ENCODE peak calls at places on chromosome 16, in six cellular contexts. U is heart right ventricle, W is left ventricle myocardium inferior, I is stomach, K is heart left ventricle, F is right lobe of liver. X is an unnamed sample.
A peak's percentile ranks its signal among the peaks of the same experiment; 100 is the strongest.

GRCh38 chr16:75486014-75486404 is 9.2 kb downstream of the CHST6 start:
- DNase-seq in K (no peak), U (no peak), F (no peak), W (no peak), I (no peak), X (no peak)

GRCh38 chr16:63530208-63530607 is 1494.0 kb upstream of the CDH8 start:
- DNase-seq in W (no peak), I (no peak), U (no peak), K (no peak), F (no peak), X (no peak)

GRCh38 chr16:8957509-8958157 is 6.1 kb downstream of the USP7 start:
- DNase-seq in U (no peak), W (no peak), I (no peak), K (no peak), F (no peak), X (no peak)

GRCh38 chr16:19361587-19361986 is 56.1 kb upstream of the TMC5 start:
- DNase-seq in W (no peak), I (no peak), U (no peak), K (no peak), F (no peak), X (no peak)

GRCh38 chr16:89798126-89798525 is 18.3 kb downstream of the FANCA start:
- DNase-seq in U (no peak), I (no peak), W (no peak), F (no peak), K (no peak), X (no peak)

GRCh38 chr16:56041556-56042140 is 149.6 kb upstream of the GNAO1 start:
- DNase-seq in K (peak; percentile 37), I (no peak), U (no peak), W (no peak), F (peak; percentile 38), X (no peak)

GRCh38 chr16:87303431-87303930 is 13.7 kb downstream of the C16orf95 start:
- DNase-seq in U (no peak), W (no peak), F (no peak), K (no peak), I (no peak), X (no peak)

GRCh38 chr16:89733322-89733721 is 12.0 kb downstream of the ZNF276 start:
- DNase-seq in F (no peak), K (no peak), I (no peak), W (no peak), U (no peak), X (no peak)

GRCh38 chr16:25007284-25007984 is 7.7 kb downstream of the ARHGAP17 start:
- DNase-seq in F (no peak), U (no peak), W (no peak), K (no peak), I (no peak), X (no peak)

GRCh38 chr16:23757937-23758619 is 3.3 kb downstream of the CHP2 start:
- DNase-seq in I (no peak), F (no peak), W (no peak), U (no peak), K (no peak), X (no peak)

GRCh38 chr16:11309895-11310633 is 28.9 kb upstream of the PRM1 start:
- DNase-seq in W (no peak), I (no peak), F (no peak), K (no peak), U (no peak), X (no peak)

GRCh38 chr16:75265911-75266701 is 14.7 kb upstream of the BCAR1 start:
- DNase-seq in W (peak; percentile 75), I (peak; percentile 89), K (peak; percentile 77), F (peak; percentile 79), U (peak; percentile 82), X (peak; percentile 81)

GRCh38 chr16:75614247-75614897 is 8.7 kb downstream of the ADAT1 start:
- DNase-seq in W (no peak), K (no peak), F (no peak), U (no peak), I (no peak), X (no peak)

GRCh38 chr16:67662653-67663010 is 1.9 kb downstream of the PARD6A start:
- DNase-seq in U (no peak), W (no peak), I (no peak), F (no peak), K (no peak), X (no peak)

GRCh38 chr16:67664258-67664657 is 2.3 kb downstream of the ENKD1 start:
- DNase-seq in W (no peak), U (no peak), I (no peak), F (no peak), K (no peak), X (no peak)

GRCh38 chr16:67661864-67662652 is 1.3 kb downstream of the PARD6A start:
- DNase-seq in W (no peak), F (no peak), K (peak; percentile 29), I (no peak), U (peak; percentile 15), X (no peak)

GRCh38 chr16:67663877-67664222 is 2.7 kb downstream of the ENKD1 start:
- DNase-seq in U (no peak), W (no peak), K (peak; percentile 17), I (no peak), F (no peak), X (no peak)

DNA sequence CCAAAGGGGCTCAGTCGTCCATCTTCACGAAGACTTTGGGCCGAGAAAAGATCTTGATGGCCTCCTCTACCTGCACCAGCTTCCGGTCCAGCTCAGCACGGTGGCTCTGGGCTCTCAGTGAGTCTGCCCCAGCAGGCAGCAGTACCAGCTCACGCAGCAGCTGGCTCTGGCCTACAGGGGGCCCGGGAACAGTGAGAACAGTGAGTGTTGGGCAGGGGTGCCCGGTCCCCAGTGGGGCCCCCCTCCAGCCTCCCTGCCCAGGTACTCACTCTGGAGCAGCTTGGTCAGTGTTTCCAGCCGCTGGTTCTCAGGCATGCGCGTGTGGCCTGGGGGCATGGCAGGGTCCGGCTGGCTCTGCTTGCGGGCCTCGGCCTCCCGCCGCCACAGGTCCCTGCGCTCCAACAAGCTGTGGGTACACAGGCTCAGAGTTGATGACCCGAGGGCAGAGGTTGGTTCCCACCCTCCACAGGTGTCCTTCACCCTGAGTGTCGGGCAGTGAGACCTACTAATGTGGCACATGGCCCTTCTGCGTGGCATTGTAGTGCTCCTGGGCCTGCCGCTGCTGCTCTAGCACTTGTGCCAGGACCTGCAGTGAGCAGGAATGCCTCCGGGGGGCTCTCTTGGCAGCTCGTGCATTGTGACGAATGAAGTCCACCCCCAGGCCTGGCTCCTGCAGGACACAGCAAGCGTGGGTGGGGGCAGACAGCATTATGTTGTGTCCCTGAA is 2.6 kb downstream of the PARD6A start:
- DNase-seq in K (peak; percentile 32), W (no peak), I (no peak), U (peak; percentile 18), F (no peak), X (no peak)
- TF ChIP-seq CTCF in K (no peak), W (no peak), I (no peak), U (no peak), F (no peak), X (no peak)

DNA sequence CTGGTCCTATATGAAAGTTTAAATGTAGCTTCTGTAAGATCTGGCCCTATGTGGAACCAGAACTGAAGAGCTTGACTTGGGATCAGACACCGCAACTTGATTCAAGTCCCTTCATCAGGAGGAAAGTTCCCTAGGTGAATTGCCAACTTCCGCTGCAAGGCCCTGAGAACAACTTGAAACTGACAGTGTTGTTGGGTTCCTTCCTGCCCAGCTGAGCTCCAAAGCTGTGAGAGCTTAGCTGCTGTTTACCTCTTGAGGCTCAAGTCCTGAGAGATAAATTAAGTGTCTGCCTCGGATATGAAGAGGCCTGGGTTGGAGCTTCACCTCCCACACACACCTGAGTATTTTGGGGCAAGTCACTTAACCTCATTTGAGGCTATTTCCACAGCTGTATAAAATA is 44.7 kb downstream of the REXO5 start:
- DNase-seq in F (no peak), U (no peak), W (no peak), I (no peak), K (no peak), X (no peak)
- H3K27ac ChIP-seq in F (no peak overlapping the region), U (peak overlapping the region; percentile 69), W (peak overlapping the region; percentile 92), I (no peak overlapping the region), K (peak overlapping the region; percentile 53), X (peak overlapping the region; percentile 83)

GRCh38 chr16:85460983-85461813 is 151.9 kb upstream of the GSE1 start:
- DNase-seq in K (no peak), W (no peak), F (no peak), I (no peak), U (no peak), X (peak; percentile 59)
- H3K4me1 ChIP-seq in K (peaks cover 42% of the 10 kb centered on the region), W (peaks cover 69% of the 10 kb centered on the region), F (no peaks in the 10 kb centered on the region), I (peaks cover 42% of the 10 kb centered on the region), U (peaks cover 57% of the 10 kb centered on the region), X (peaks cover 69% of the 10 kb centered on the region)

GRCh38 chr16:2194852-2195315 is 1.5 kb downstream of the CASKIN1 start:
- DNase-seq in I (peak; percentile 74), F (peak; percentile 49), U (no peak), W (no peak), K (no peak), X (no peak)
- TF ChIP-seq CTCF in I (no peak), F (peak; percentile 53), U (peak; percentile 15), W (peak; percentile 39), K (peak; percentile 17), X (peak; percentile 20)

GRCh38 chr16:4386452-4386813 is 14.8 kb downstream of the VASN start:
- DNase-seq in U (no peak), W (no peak), I (no peak), K (no peak), F (peak; percentile 18), X (no peak)

GRCh38 chr16:4383591-4384495 is 12.2 kb downstream of the VASN start:
- DNase-seq in W (no peak), F (no peak), I (no peak), K (no peak), U (no peak), X (no peak)

GRCh38 chr16:4384497-4384896 is 12.8 kb downstream of the VASN start:
- DNase-seq in F (peak; percentile 36), U (no peak), W (peak; percentile 41), I (no peak), K (peak; percentile 55), X (no peak)

GRCh38 chr16:4385789-4386451 is 14.3 kb downstream of the VASN start:
- DNase-seq in I (no peak), F (peak; percentile 10), K (no peak), U (no peak), W (no peak), X (no peak)

DNA sequence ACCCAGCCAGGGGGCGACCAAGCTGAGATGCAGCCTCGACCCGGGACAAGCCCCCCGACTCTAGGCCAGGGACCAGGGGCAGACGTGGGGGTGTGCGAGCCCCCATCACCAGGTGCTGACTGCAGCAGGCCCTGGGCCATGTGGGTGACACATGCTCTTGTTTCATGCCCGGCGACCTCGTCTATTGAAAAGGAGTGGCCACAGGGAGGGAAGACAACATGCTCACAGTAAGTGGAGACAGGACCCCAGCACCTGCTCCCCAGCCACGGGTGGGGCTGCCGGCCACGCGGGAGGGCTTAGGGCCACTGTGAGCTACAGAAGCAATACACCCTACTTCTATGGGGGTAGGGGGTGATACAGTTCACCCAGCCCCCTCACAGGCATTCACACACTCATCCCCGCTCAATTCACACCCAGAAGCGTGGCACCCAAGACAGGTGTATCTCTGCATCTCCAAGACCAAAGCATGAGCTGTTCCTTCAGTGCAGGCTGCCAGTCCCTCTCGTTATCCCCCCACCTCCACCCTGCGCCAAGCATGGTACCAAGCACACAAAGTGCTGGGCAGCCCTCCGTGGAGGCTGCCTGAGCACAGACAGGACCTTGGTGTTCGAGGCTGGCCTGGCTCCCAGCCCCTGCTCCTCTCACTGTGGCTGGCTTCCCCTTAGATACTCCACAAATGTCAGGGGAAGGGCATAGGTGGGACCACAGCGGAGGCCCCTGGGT is 13.6 kb downstream of the VASN start:
- DNase-seq in K (no peak), F (peak; percentile 29), I (no peak), W (no peak), U (no peak), X (no peak)
- H3K27ac ChIP-seq in K (no peak overlapping the region), F (no peak overlapping the region), I (no peak overlapping the region), W (peak overlapping the region; percentile 57), U (no peak overlapping the region), X (peak overlapping the region; percentile 59)

GRCh38 chr16:85913688-85914422 is 14.9 kb downstream of the IRF8 start:
- DNase-seq in W (no peak), F (no peak), I (no peak), K (no peak), U (no peak), X (no peak)
- H3K4me1 ChIP-seq in W (peaks cover 11% of the 10 kb centered on the region), F (no peaks in the 10 kb centered on the region), I (peaks cover 4% of the 10 kb centered on the region), K (peaks cover 5% of the 10 kb centered on the region), U (peaks cover 5% of the 10 kb centered on the region), X (peaks cover 7% of the 10 kb centered on the region)